ENCODE peak calls at places on chromosomes 12 and 14, in seven cellular contexts. Y, P, E, U, D, Q and M are unnamed samples.

GRCh38 chr12:31868980-31869379 is 90.2 kb upstream of the RESF1 start:
- DNase-seq in P (peak; percentile 8), E (no peak), U (peak; percentile 9), Y (peak; percentile 4), D (no peak), Q (no peak), M (no peak)

GRCh38 chr12:116878567-116879508 is 2.4 kb downstream of the HRK start:
- DNase-seq in Y (no peak), Q (no peak), U (peak; percentile 54), E (no peak), P (no peak), D (no peak), M (peak; percentile 28)

GRCh38 chr14:85010186-85010585 is 519.8 kb upstream of the FLRT2 start:
- DNase-seq in Q (no peak), U (no peak), P (no peak), D (no peak), E (no peak), Y (no peak), M (no peak)

GRCh38 chr12:124168016-124168415 is 126.9 kb upstream of the RFLNA start:
- DNase-seq in P (no peak), E (no peak), Q (no peak), D (no peak), Y (no peak), U (no peak), M (no peak)

GRCh38 chr12:69481133-69481532 is 10.9 kb downstream of the FRS2 start:
- DNase-seq in U (no peak), Q (no peak), Y (no peak), P (no peak), D (no peak), E (no peak), M (no peak)

GRCh38 chr14:73887116-73887490 is 444 bp downstream of the ZNF410 start:
- DNase-seq in E (no peak), Q (no peak), P (no peak), Y (no peak), D (no peak), U (peak; percentile 51), M (peak; percentile 23)

GRCh38 chr12:47360771-47361388 is 281.1 kb upstream of the AMIGO2 start:
- DNase-seq in P (no peak), D (no peak), Y (no peak), U (no peak), Q (no peak), E (no peak), M (no peak)

GRCh38 chr14:89959853-89960493 is 4.2 kb downstream of the TDP1 start:
- DNase-seq in E (no peak), D (no peak), Y (no peak), Q (no peak), P (no peak), U (no peak), M (no peak)

GRCh38 chr14:63896278-63896720 is 43.5 kb downstream of the SYNE2 start:
- DNase-seq in D (no peak), Q (peak; percentile 71), U (no peak), Y (peak; percentile 91), P (peak; percentile 87), E (peak; percentile 68), M (peak; percentile 71)

GRCh38 chr14:38124496-38124895 is 83.2 kb upstream of the SSTR1 start:
- DNase-seq in Y (no peak), D (no peak), P (no peak), U (no peak), Q (no peak), E (no peak), M (no peak)

GRCh38 chr14:68312884-68313725 is 479.8 kb downstream of the ZFP36L1 start:
- DNase-seq in D (no peak), Q (no peak), Y (no peak), P (no peak), E (no peak), U (no peak), M (no peak)

GRCh38 chr12:3190101-3190500 is 112.9 kb downstream of the TSPAN9 start:
- DNase-seq in D (no peak), E (no peak), P (no peak), Q (no peak), Y (no peak), U (no peak), M (no peak)

GRCh38 chr14:69069020-69069421 is 83.9 kb downstream of the DCAF5 start:
- DNase-seq in U (peak; percentile 43), Q (no peak), P (peak; percentile 80), Y (peak; percentile 49), E (no peak), D (no peak), M (peak; percentile 9)

GRCh38 chr14:102949801-102950451 is 27.5 kb downstream of the AMN start:
- DNase-seq in E (peak; percentile 78), Q (peak; percentile 55), P (no peak), Y (no peak), U (no peak), D (no peak), M (no peak)

GRCh38 chr12:111359231-111359913 is 9.5 kb downstream of the PHETA1 start:
- DNase-seq in U (peak; percentile 8), Y (no peak), P (no peak), E (no peak), D (no peak), Q (no peak), M (no peak)

GRCh38 chr14:35409595-35409994 is 5.0 kb upstream of the NFKBIA start:
- DNase-seq in P (no peak), E (no peak), D (no peak), Q (no peak), U (no peak), Y (no peak), M (no peak)

GRCh38 chr12:1744932-1745331 is 54.1 kb downstream of the ADIPOR2 start:
- DNase-seq in Q (no peak), Y (no peak), U (no peak), D (no peak), P (no peak), E (no peak), M (peak; percentile 27)

GRCh38 chr12:115351513-115352077 is 667.6 kb upstream of the TBX3 start:
- DNase-seq in D (no peak), Y (no peak), Q (no peak), E (no peak), P (peak; percentile 59), U (no peak), M (no peak)

GRCh38 chr12:65889144-65889880 is 65.0 kb downstream of the HMGA2 start:
- DNase-seq in Y (no peak), Q (no peak), P (no peak), U (no peak), D (no peak), E (no peak), M (no peak)

GRCh38 chr12:78470354-78471195 is 394.0 kb upstream of the SYT1 start:
- DNase-seq in E (no peak), U (peak; percentile 61), Q (no peak), Y (peak; percentile 55), D (no peak), P (peak; percentile 23), M (peak; percentile 74)

GRCh38 chr14:33876274-33876673 is 74.6 kb downstream of the EGLN3 start:
- DNase-seq in D (no peak), E (no peak), Q (no peak), U (no peak), Y (no peak), P (no peak), M (no peak)

GRCh38 chr12:29309320-29309902 is 71.6 kb downstream of the ERGIC2 start:
- DNase-seq in Y (no peak), Q (no peak), E (no peak), U (peak; percentile 46), P (no peak), D (no peak), M (peak; percentile 39)

GRCh38 chr12:11779286-11779685 is 129.8 kb downstream of the ETV6 start:
- DNase-seq in Q (no peak), D (no peak), U (no peak), Y (no peak), E (no peak), P (peak; percentile 20), M (no peak)

GRCh38 chr12:14243941-14244340 is 121.5 kb upstream of the ATF7IP start:
- DNase-seq in E (no peak), U (no peak), D (no peak), Y (no peak), P (no peak), Q (no peak), M (no peak)

GRCh38 chr12:15532364-15532977 is 210.2 kb downstream of the PTPRO start:
- DNase-seq in D (no peak), P (peak; percentile 86), Y (peak; percentile 65), E (no peak), U (peak; percentile 60), Q (no peak), M (peak; percentile 86)

GRCh38 chr14:20177433-20177974 is 13.2 kb upstream of the OR11G2 start:
- DNase-seq in Q (no peak), D (no peak), Y (peak; percentile 23), P (no peak), E (no peak), U (no peak), M (no peak)

GRCh38 chr14:50335389-50335788 is 23.3 kb downstream of the DMAC2L start:
- DNase-seq in E (peak; percentile 86), P (no peak), Y (no peak), U (no peak), D (peak; percentile 88), Q (peak; percentile 76), M (no peak)

GRCh38 chr12:53660064-53660463 is 15.8 kb downstream of the ATP5MC2 start:
- DNase-seq in Q (no peak), E (no peak), P (peak; percentile 53), U (no peak), D (no peak), Y (no peak), M (no peak)

GRCh38 chr12:65911321-65911720 is 87.0 kb downstream of the HMGA2 start:
- DNase-seq in D (no peak), E (no peak), Y (peak; percentile 71), P (peak; percentile 27), U (peak; percentile 45), Q (no peak), M (peak; percentile 57)